ENCODE peak calls at places on chromosomes 7 and 10, in six cellular contexts. L is activated T-cell treated with anti-CD3 and anti-CD28 coated beads, Interleukin-2, amount 50 U/mL, for 48 hours; V is left cardiac atrium; B is fibroblast of lung; F is A549; I is EL. H is an unnamed sample.

GRCh38 chr10:93061594-93062498 is 1.2 kb downstream of the CYP26C1 start:
- DNase-seq in L (peak; percentile 48), V (no peak), B (no peak), F (no peak), I (no peak), H (no peak)

GRCh38 chr7:15175103-15175502 is 272.6 kb upstream of the DGKB start:
- DNase-seq in L (no peak), V (no peak), B (no peak), F (no peak), I (no peak), H (no peak)

GRCh38 chr10:63430091-63430998 is 35.4 kb downstream of the JMJD1C start:
- DNase-seq in L (no peak), V (no peak), B (peak; percentile 82), F (no peak), I (peak; percentile 82), H (no peak)

GRCh38 chr10:77799352-77799751 is 127.2 kb downstream of the DLG5 start:
- DNase-seq in L (no peak), V (no peak), B (peak; percentile 33), F (no peak), I (no peak), H (no peak)

GRCh38 chr10:110794808-110795207 is 76.9 kb upstream of the PDCD4 start:
- DNase-seq in L (no peak), V (peak; percentile 64), B (peak; percentile 6), F (no peak), I (no peak), H (no peak)

GRCh38 chr10:132183046-132183445 is 3.7 kb upstream of the DPYSL4 start:
- DNase-seq in L (no peak), V (no peak), B (no peak), F (no peak), I (no peak), H (no peak)

GRCh38 chr10:60827791-60828488 is 49.7 kb downstream of the CDK1 start:
- DNase-seq in L (no peak), V (no peak), B (peak; percentile 94), F (no peak), I (peak; percentile 84), H (no peak)

GRCh38 chr10:73785721-73786511 is 510 bp downstream of the ZSWIM8 start:
- DNase-seq in L (peak; percentile 62), V (no peak), B (peak; percentile 70), F (no peak), I (peak; percentile 28), H (peak; percentile 43)

GRCh38 chr10:129853236-129853946 is 110.7 kb downstream of the EBF3 start:
- DNase-seq in L (no peak), V (no peak), B (no peak), F (peak; percentile 48), I (no peak), H (no peak)

GRCh38 chr10:110380255-110380654 is 75.5 kb upstream of the SMNDC1 start:
- DNase-seq in L (no peak), V (no peak), B (no peak), F (no peak), I (no peak), H (no peak)

GRCh38 chr10:94299417-94299816 is 63.3 kb downstream of the NOC3L start:
- DNase-seq in L (peak; percentile 32), V (no peak), B (peak; percentile 86), F (no peak), I (peak; percentile 80), H (no peak)

GRCh38 chr10:119030421-119031250 is 1.1 kb downstream of the NANOS1 start:
- DNase-seq in L (peak; percentile 65), V (peak; percentile 43), B (peak; percentile 52), F (no peak), I (peak; percentile 63), H (peak; percentile 6)

GRCh38 chr10:124081547-124082140 is 11.8 kb downstream of the CHST15 start:
- DNase-seq in L (no peak), V (no peak), B (no peak), F (no peak), I (no peak), H (no peak)

GRCh38 chr7:71408276-71408675 is 276.3 kb downstream of the GALNT17 start:
- DNase-seq in L (no peak), V (peak; percentile 58), B (no peak), F (no peak), I (no peak), H (no peak)

GRCh38 chr10:78408011-78408410 is 374.3 kb downstream of the RPS24 start:
- DNase-seq in L (no peak), V (no peak), B (no peak), F (no peak), I (no peak), H (no peak)

GRCh38 chr7:106657085-106657991 is 3.6 kb downstream of the CCDC71L start:
- DNase-seq in L (no peak), V (no peak), B (peak; percentile 24), F (no peak), I (peak; percentile 48), H (no peak)

GRCh38 chr10:117004627-117005453 is at the start of gene SHTN1:
- DNase-seq in L (peak; percentile 35), V (peak; percentile 65), B (peak; percentile 71), F (peak; percentile 75), I (peak; percentile 65), H (no peak)

GRCh38 chr7:108002726-108003590 is at the start of gene LAMB1:
- DNase-seq in L (peak; percentile 46), V (peak; percentile 84), B (peak; percentile 84), F (peak; percentile 78), I (peak; percentile 76), H (no peak)

GRCh38 chr10:86596266-86596665 is 58.1 kb upstream of the OPN4 start:
- DNase-seq in L (no peak), V (no peak), B (peak; percentile 27), F (no peak), I (peak; percentile 33), H (no peak)

GRCh38 chr7:141071260-141071854 is 2.5 kb upstream of the TMEM178B start:
- DNase-seq in L (peak; percentile 57), V (peak; percentile 45), B (no peak), F (peak; percentile 23), I (peak; percentile 62), H (no peak)

GRCh38 chr10:71964669-71965515 is 697 bp downstream of the CHST3 start:
- DNase-seq in L (peak; percentile 63), V (peak; percentile 87), B (peak; percentile 83), F (peak; percentile 40), I (peak; percentile 83), H (no peak)

GRCh38 chr7:37081436-37081835 is 357.1 kb upstream of the AOAH start:
- DNase-seq in L (peak; percentile 46), V (peak; percentile 53), B (no peak), F (no peak), I (no peak), H (no peak)

GRCh38 chr10:34528320-34528719 is 286.8 kb downstream of the PARD3 start:
- DNase-seq in L (no peak), V (no peak), B (peak; percentile 99), F (peak; percentile 66), I (peak; percentile 96), H (no peak)

GRCh38 chr7:55423891-55424290 is 58.8 kb downstream of the LANCL2 start:
- DNase-seq in L (no peak), V (no peak), B (peak; percentile 12), F (no peak), I (peak; percentile 26), H (no peak)

GRCh38 chr10:2054728-2055127 is 317.4 kb upstream of the ADARB2 start:
- DNase-seq in L (no peak), V (no peak), B (no peak), F (no peak), I (no peak), H (no peak)

GRCh38 chr10:72846225-72846624 is 47.3 kb upstream of the OIT3 start:
- DNase-seq in L (no peak), V (no peak), B (peak; percentile 90), F (peak; percentile 52), I (peak; percentile 70), H (no peak)

H was measured in activated naive CD4-positive, alpha-beta T cell.